ENCODE peak calls at places on chromosomes 2 and 18, in six cellular contexts. K, F, M, A, W and E are unnamed samples.
A peak's percentile ranks its signal among the peaks of the same experiment; 100 is the strongest.

GRCh38 chr2:33216508-33217182 is 259.8 kb upstream of the RASGRP3 start:
- DNase-seq in W (no peak), A (peak; percentile 38), K (peak; percentile 62), F (peak; percentile 92), M (no peak), E (no peak)

GRCh38 chr2:240462073-240462703 is 26.7 kb downstream of the GPC1 start:
- DNase-seq in K (no peak), F (peak; percentile 35), W (no peak), M (no peak), A (peak; percentile 9), E (no peak)

GRCh38 chr2:230666885-230667712 is 45.5 kb upstream of the CAB39 start:
- DNase-seq in F (no peak), W (no peak), A (no peak), M (peak; percentile 42), K (peak; percentile 80), E (peak; percentile 42)

GRCh38 chr2:210009896-210010295 is 7.5 kb downstream of the RPE start:
- DNase-seq in A (no peak), W (no peak), F (no peak), M (no peak), K (no peak), E (no peak)

GRCh38 chr2:218895758-218896500 is 15.3 kb downstream of the WNT10A start:
- DNase-seq in K (no peak), W (no peak), M (peak; percentile 39), A (no peak), F (no peak), E (no peak)

GRCh38 chr18:34397286-34397896 is 172.7 kb upstream of the NOL4 start:
- DNase-seq in K (no peak), M (no peak), A (no peak), F (no peak), W (no peak), E (no peak)

GRCh38 chr2:182980652-182981051 is 57.6 kb downstream of the NCKAP1 start:
- DNase-seq in K (no peak), M (no peak), F (no peak), A (no peak), W (no peak), E (no peak)

GRCh38 chr18:61556862-61557261 is 223.6 kb downstream of the CDH20 start:
- DNase-seq in W (no peak), M (no peak), K (no peak), A (no peak), F (no peak), E (no peak)

GRCh38 chr2:236793041-236794011 is 223.7 kb downstream of the ACKR3 start:
- DNase-seq in A (no peak), F (no peak), K (no peak), M (no peak), W (no peak), E (no peak)

GRCh38 chr2:111160758-111161157 is 40.0 kb downstream of the BCL2L11 start:
- DNase-seq in F (no peak), W (no peak), M (peak; percentile 55), K (peak; percentile 92), A (no peak), E (peak; percentile 89)

GRCh38 chr18:27839141-27839540 is 337.8 kb downstream of the CDH2 start:
- DNase-seq in M (peak; percentile 96), A (no peak), K (peak; percentile 94), F (no peak), W (no peak), E (peak; percentile 90)

GRCh38 chr18:22084547-22084946 is 84.8 kb upstream of the GATA6 start:
- DNase-seq in K (no peak), F (no peak), M (no peak), W (no peak), A (no peak), E (no peak)

GRCh38 chr2:241629762-241630435 is 7.1 kb downstream of the THAP4 start:
- DNase-seq in W (no peak), M (no peak), A (no peak), K (no peak), F (no peak), E (peak; percentile 52)

GRCh38 chr18:74040459-74041332 is 106.9 kb downstream of the FBXO15 start:
- DNase-seq in F (peak; percentile 52), W (peak; percentile 72), M (peak; percentile 52), A (no peak), K (no peak), E (no peak)

GRCh38 chr2:39228413-39229209 is 15.2 kb downstream of the CDKL4 start:
- DNase-seq in F (peak; percentile 44), M (no peak), K (no peak), W (no peak), A (no peak), E (no peak)

GRCh38 chr2:218780851-218781690 is 876 bp upstream of the CYP27A1 start:
- DNase-seq in K (no peak), A (no peak), M (peak; percentile 35), W (no peak), F (peak; percentile 65), E (no peak)

GRCh38 chr2:70939847-70940580 is 4.3 kb downstream of the ATP6V1B1 start:
- DNase-seq in W (no peak), M (no peak), K (no peak), F (no peak), A (no peak), E (no peak)

GRCh38 chr2:184444217-184444616 is 154.1 kb upstream of the ZNF804A start:
- DNase-seq in M (peak; percentile 12), K (no peak), W (no peak), F (no peak), A (no peak), E (no peak)

GRCh38 chr2:12330916-12331315 is 385.8 kb upstream of the TRIB2 start:
- DNase-seq in F (no peak), M (peak; percentile 68), W (no peak), A (no peak), K (peak; percentile 78), E (peak; percentile 59)

GRCh38 chr18:77851798-77852197 is 602.1 kb downstream of the GALR1 start:
- DNase-seq in M (no peak), K (no peak), F (no peak), W (no peak), A (no peak), E (no peak)

GRCh38 chr2:10332402-10333246 is 29.9 kb downstream of the HPCAL1 start:
- DNase-seq in M (no peak), K (no peak), F (no peak), W (peak; percentile 39), A (no peak), E (peak; percentile 51)

GRCh38 chr2:9897331-9897737 is 54.1 kb downstream of the TAF1B start:
- DNase-seq in W (peak; percentile 66), M (peak; percentile 99), A (peak; percentile 58), F (peak; percentile 79), K (peak; percentile 95), E (peak; percentile 95)

GRCh38 chr2:8382485-8382884 is 299.4 kb upstream of the ID2 start:
- DNase-seq in K (no peak), A (no peak), M (no peak), F (no peak), W (no peak), E (no peak)

GRCh38 chr2:37561615-37562569 is 109.5 kb downstream of the CDC42EP3 start:
- DNase-seq in K (peak; percentile 94), M (peak; percentile 96), A (peak; percentile 13), W (peak; percentile 45), F (no peak), E (peak; percentile 89)

GRCh38 chr2:200765139-200765951 is 46.4 kb upstream of the BZW1 start:
- DNase-seq in W (peak; percentile 58), F (peak; percentile 63), K (peak; percentile 92), M (peak; percentile 95), A (peak; percentile 31), E (peak; percentile 97)

GRCh38 chr2:127469974-127470373 is 51.7 kb downstream of the PROC start:
- DNase-seq in K (no peak), W (no peak), M (no peak), A (no peak), F (no peak), E (no peak)

GRCh38 chr18:23816740-23817139 is 127.5 kb downstream of the LAMA3 start:
- DNase-seq in K (no peak), F (no peak), W (no peak), A (no peak), M (no peak), E (no peak)

GRCh38 chr2:222057249-222058073 is 241.3 kb downstream of the PAX3 start:
- DNase-seq in W (no peak), F (no peak), M (peak; percentile 21), K (peak; percentile 16), A (no peak), E (peak; percentile 21)

GRCh38 chr2:66432801-66433694 is 1.9 kb upstream of the MEIS1 start:
- DNase-seq in K (peak; percentile 97), F (peak; percentile 94), M (peak; percentile 88), W (no peak), A (peak; percentile 93), E (peak; percentile 96)

GRCh38 chr2:109440507-109441156 is 173.1 kb downstream of the SEPTIN10 start:
- DNase-seq in K (peak; percentile 18), F (no peak), W (no peak), M (no peak), A (no peak), E (no peak)

GRCh38 chr2:50039445-50039844 is 885.1 kb upstream of the FSHR start:
- DNase-seq in F (no peak), K (no peak), A (no peak), W (no peak), M (no peak), E (no peak)

GRCh38 chr18:21391074-21391673 is 149.1 kb downstream of the GREB1L start:
- DNase-seq in W (no peak), K (peak; percentile 86), A (no peak), M (peak; percentile 99), F (no peak), E (peak; percentile 61)

GRCh38 chr18:6629635-6630140 is 99.8 kb upstream of the ARHGAP28 start:
- DNase-seq in M (peak; percentile 61), F (no peak), W (no peak), K (peak; percentile 86), A (no peak), E (peak; percentile 75)